ENCODE peak calls at places on chromosomes 13 and 19, in four cellular contexts. C, T, Q and L are unnamed samples.

GRCh38 chr13:35966024-35966423 is 165.2 kb downstream of the DCLK1 start:
- DNase-seq in Q (no peak), C (peak; percentile 78), T (no peak), L (no peak)

GRCh38 chr13:25753976-25754375 is 297.8 kb downstream of the SHISA2 start:
- DNase-seq in C (no peak), Q (no peak), T (no peak), L (no peak)

GRCh38 chr19:55353803-55354697 is 469 bp downstream of the COX6B2 start:
- DNase-seq in T (peak; percentile 68), Q (peak; percentile 68), C (no peak), L (no peak)

GRCh38 chr13:99522288-99522687 is 21.0 kb downstream of the TM9SF2 start:
- DNase-seq in T (no peak), Q (peak; percentile 52), C (peak; percentile 81), L (no peak)

GRCh38 chr19:14775855-14776254 is 2.5 kb downstream of the ADGRE2 start:
- DNase-seq in T (no peak), C (no peak), Q (no peak), L (no peak)

GRCh38 chr19:38658462-38659306 is 11.2 kb downstream of the ACTN4 start:
- DNase-seq in C (peak; percentile 100), T (peak; percentile 91), Q (peak; percentile 99), L (peak; percentile 98)

GRCh38 chr19:52658595-52658994 is 20.4 kb upstream of the ZNF83 start:
- DNase-seq in C (no peak), Q (no peak), T (no peak), L (no peak)

GRCh38 chr13:110942248-110942981 is 27.5 kb upstream of the ANKRD10 start:
- DNase-seq in T (no peak), C (no peak), Q (no peak), L (peak; percentile 37)

GRCh38 chr13:30725331-30726085 is 9.8 kb upstream of the ALOX5AP start:
- DNase-seq in C (no peak), T (no peak), Q (no peak), L (no peak)

GRCh38 chr19:3319643-3320353 is 46.6 kb upstream of the NFIC start:
- DNase-seq in Q (peak; percentile 50), C (peak; percentile 41), T (no peak), L (no peak)
- TF ChIP-seq CTCF in Q (no peak), C (no peak), T (no peak), L (no peak)

DNA sequence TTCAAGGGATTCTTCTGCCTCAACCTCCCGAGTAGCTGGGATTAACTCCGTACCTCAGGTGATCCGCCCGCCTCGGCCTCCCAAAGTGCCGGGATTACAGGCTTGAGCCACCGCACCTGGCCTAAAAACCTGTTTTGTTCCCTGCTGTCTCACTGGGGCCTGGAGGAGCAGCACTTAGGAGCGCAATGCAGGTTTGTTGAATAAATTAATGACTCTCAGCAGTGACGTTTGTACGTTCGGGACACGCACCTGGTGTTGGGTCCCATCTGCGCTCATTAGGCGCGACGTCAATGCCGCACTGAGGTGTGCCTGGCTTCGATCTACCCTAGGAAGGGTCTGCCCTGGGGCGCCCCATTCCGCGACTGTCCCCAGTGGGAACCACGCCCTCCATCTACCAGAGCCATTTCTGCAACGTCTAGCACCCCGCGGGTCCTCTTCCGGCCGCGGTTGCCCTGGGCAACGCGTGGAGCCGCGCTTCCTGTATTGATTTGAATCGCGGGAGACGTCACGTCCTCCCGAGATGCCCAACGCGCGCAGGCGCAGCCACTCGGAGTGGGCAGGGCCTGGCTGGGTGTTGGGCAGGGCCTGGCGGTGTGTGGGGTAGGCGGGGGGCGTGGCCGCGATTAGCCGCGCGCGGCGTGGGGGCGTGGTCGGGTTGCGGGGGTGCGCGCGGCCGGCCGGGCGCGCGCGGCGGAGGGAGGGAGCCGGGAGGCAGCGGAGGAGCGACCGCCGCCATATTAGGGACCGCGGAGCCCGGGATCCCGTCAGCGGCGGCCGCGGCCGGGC is at the start of gene FZR1:
- DNase-seq in T (peak; percentile 99), C (peak; percentile 98), Q (peak; percentile 99), L (peak; percentile 88)
- TF ChIP-seq CTCF in T (no peak), C (no peak), Q (no peak), L (no peak)

DNA sequence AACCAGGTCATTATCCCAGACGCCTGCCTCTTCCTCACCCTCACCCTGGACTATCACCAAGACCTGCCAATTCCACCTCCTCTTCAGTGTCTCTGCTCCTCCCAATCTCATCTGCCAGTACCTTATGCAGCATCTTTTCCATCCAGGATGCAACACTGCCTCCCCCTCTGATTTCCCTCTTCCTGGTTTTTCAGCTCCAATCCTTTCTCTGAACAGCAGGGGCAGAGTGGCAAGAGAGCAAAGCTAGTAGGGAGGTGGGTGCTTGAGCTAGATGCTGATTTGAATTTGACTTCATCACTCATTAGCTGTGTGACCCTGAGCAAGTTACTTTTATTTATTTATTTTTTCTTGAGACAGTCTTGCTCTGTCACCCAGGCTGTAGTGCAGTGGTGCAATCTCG is 25.6 kb upstream of the CABP5 start:
- DNase-seq in C (no peak), T (no peak), Q (no peak), L (no peak)
- TF ChIP-seq CTCF in C (no peak), T (no peak), Q (peak; percentile 3), L (no peak)

GRCh38 chr19:42857544-42857867 is 22.0 kb downstream of the PSG1 start:
- DNase-seq in C (no peak), T (no peak), Q (no peak), L (no peak)
- TF ChIP-seq CTCF in C (no peak), T (no peak), Q (no peak), L (no peak)

GRCh38 chr19:16659832-16660708 is at the start of gene SMIM7:
- DNase-seq in C (peak; percentile 98), T (peak; percentile 99), Q (peak; percentile 100), L (peak; percentile 88)
- TF ChIP-seq CTCF in C (no peak), T (peak; percentile 39), Q (peak; percentile 13), L (peak; percentile 14)

GRCh38 chr19:33406521-33407139 is 33.1 kb downstream of the CEBPG start:
- DNase-seq in Q (peak; percentile 68), T (peak; percentile 71), C (peak; percentile 37), L (no peak)
- TF ChIP-seq CTCF in Q (peak; percentile 83), T (peak; percentile 89), C (peak; percentile 94), L (peak; percentile 94)

GRCh38 chr13:92530364-92530763 is 696.2 kb upstream of the GPC6 start:
- DNase-seq in Q (peak; percentile 57), T (no peak), C (no peak), L (no peak)
- TF ChIP-seq CTCF in Q (peak; percentile 42), T (peak; percentile 51), C (no peak), L (no peak)

DNA sequence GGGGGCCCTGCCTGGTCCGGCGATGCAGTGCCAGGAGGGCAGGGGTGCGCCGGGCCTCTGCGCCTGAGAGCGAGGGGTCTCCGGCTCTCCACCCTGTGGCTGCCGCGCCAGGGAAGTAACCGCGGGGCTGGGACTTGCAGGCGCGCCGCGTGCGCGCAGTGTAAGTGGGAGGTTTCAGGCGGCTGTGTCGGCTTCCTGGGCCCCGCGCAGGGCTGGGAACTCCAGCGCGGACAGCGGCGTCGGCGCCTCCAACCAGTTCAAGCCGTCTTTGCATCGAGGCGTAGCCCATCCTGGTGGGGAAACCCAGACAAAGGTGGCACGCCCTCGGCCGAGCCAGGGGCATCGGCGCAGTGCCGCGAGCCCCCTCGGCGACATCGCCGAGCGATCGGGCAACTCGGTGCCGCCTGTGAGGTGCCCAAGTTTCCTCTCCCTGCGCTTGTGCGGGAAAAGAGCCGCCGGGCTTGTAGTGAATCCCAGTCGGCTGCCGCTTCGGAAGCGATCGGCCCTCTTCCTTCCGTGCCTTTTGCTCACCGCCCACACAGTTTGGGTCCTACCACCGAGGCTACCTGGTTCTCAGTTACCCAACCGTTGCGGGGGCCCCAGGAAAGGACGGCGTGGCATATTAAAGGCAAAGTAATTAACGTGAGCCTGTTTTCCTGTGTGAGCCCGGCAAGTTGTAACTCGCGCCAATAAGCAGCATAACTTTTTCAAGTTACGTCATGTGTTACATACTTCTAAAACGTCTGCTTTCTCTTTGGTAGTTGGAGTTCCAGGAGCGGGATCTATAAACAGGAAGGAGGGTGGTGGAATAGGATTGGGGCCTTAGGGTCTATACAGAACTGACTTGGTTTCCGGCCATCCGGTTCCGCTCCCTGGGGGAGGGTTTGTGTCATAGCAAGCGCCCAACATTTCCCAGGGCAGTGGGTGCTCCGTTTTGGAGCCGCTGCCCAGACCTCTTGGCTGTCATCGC is 1.2 kb downstream of the LRCH1 start:
- DNase-seq in Q (peak; percentile 90), C (peak; percentile 78), T (peak; percentile 74), L (no peak)
- TF ChIP-seq CTCF in Q (peak; percentile 18), C (peak; percentile 36), T (no peak), L (peak; percentile 29)